ENCODE peak calls at places on chromosome 6, in six cellular contexts. N is neural crest cell, Y is GM12865, F is upper lobe of right lung, D is RWPE1, C is astrocyte of the spinal cord. V is an unnamed sample.

GRCh38 chr6:22017272-22017671 is 279.6 kb downstream of the PRL start:
- DNase-seq in C (no peak), F (no peak), N (no peak), Y (no peak), D (no peak), V (no peak)

GRCh38 chr6:12150812-12151432 is 138.8 kb downstream of the HIVEP1 start:
- DNase-seq in D (peak; percentile 47), C (no peak), Y (peak; percentile 49), N (no peak), F (peak; percentile 62), V (peak; percentile 40)

GRCh38 chr6:106546322-106547052 is 82.8 kb downstream of the RTN4IP1 start:
- DNase-seq in D (peak; percentile 75), C (peak; percentile 87), Y (no peak), F (no peak), N (no peak), V (no peak)

GRCh38 chr6:164013480-164014208 is 599.1 kb downstream of the QKI start:
- DNase-seq in C (no peak), N (no peak), D (peak; percentile 30), Y (no peak), F (no peak), V (no peak)

GRCh38 chr6:23446394-23447001 is 679.5 kb upstream of the NRSN1 start:
- DNase-seq in C (peak; percentile 72), N (peak; percentile 3), F (no peak), D (peak; percentile 6), Y (peak; percentile 24), V (no peak)

GRCh38 chr6:119669228-119669627 is 319.7 kb upstream of the MAN1A1 start:
- DNase-seq in N (no peak), D (no peak), F (no peak), Y (no peak), C (no peak), V (no peak)

GRCh38 chr6:166751051-166751595 is 124.1 kb upstream of the RPS6KA2 start:
- DNase-seq in F (no peak), C (peak; percentile 25), N (no peak), Y (peak; percentile 10), D (no peak), V (peak; percentile 21)

GRCh38 chr6:84356907-84357306 is 129.5 kb upstream of the CEP162 start:
- DNase-seq in N (no peak), C (no peak), F (no peak), D (no peak), Y (no peak), V (no peak)

GRCh38 chr6:144156334-144156733 is 6.0 kb downstream of the STX11 start:
- DNase-seq in Y (peak; percentile 33), N (no peak), C (no peak), D (no peak), F (no peak), V (no peak)

GRCh38 chr6:33205172-33206026 is 944 bp downstream of the HSD17B8 start:
- DNase-seq in Y (peak; percentile 53), F (no peak), D (peak; percentile 82), C (peak; percentile 44), N (no peak), V (no peak)

GRCh38 chr6:154805288-154805911 is 72.2 kb downstream of the SCAF8 start:
- DNase-seq in C (peak; percentile 62), N (no peak), Y (peak; percentile 60), F (no peak), D (peak; percentile 45), V (no peak)

GRCh38 chr6:45916692-45917091 is 99.0 kb downstream of the CLIC5 start:
- DNase-seq in D (no peak), N (no peak), Y (no peak), F (no peak), C (no peak), V (no peak)

GRCh38 chr6:45920819-45921511 is 94.7 kb downstream of the CLIC5 start:
- DNase-seq in F (no peak), Y (peak; percentile 81), D (no peak), C (no peak), N (no peak), V (no peak)

GRCh38 chr6:45915776-45916348 is 99.8 kb downstream of the CLIC5 start:
- DNase-seq in F (no peak), D (no peak), N (no peak), C (no peak), Y (no peak), V (no peak)

GRCh38 chr6:45921703-45922270 is 93.9 kb downstream of the CLIC5 start:
- DNase-seq in D (no peak), Y (no peak), N (no peak), F (no peak), C (peak; percentile 27), V (no peak)

GRCh38 chr6:45917439-45917838 is 98.2 kb downstream of the CLIC5 start:
- DNase-seq in C (no peak), N (no peak), F (no peak), Y (no peak), D (no peak), V (no peak)
- TF ChIP-seq CTCF in C (no peak), N (no peak), F (no peak), Y (no peak), D (no peak), V (no peak)

GRCh38 chr6:34416877-34417371 is 8.9 kb downstream of the RPS10 start:
- DNase-seq in Y (no peak), C (no peak), D (no peak), N (no peak), F (no peak), V (no peak)

GRCh38 chr6:34412643-34413214 is 13.1 kb downstream of the RPS10 start:
- DNase-seq in F (no peak), D (no peak), C (peak; percentile 12), N (no peak), Y (no peak), V (no peak)

GRCh38 chr6:34412054-34412453 is 13.8 kb downstream of the RPS10 start:
- DNase-seq in D (no peak), C (peak; percentile 15), N (no peak), F (no peak), Y (no peak), V (no peak)

GRCh38 chr6:34418367-34418766 is 7.5 kb downstream of the RPS10 start:
- DNase-seq in Y (no peak), C (no peak), N (no peak), D (no peak), F (no peak), V (no peak)

GRCh38 chr6:34414999-34415858 is 10.6 kb downstream of the RPS10 start:
- DNase-seq in N (no peak), F (no peak), Y (peak; percentile 74), D (peak; percentile 41), C (peak; percentile 78), V (peak; percentile 40)
- TF ChIP-seq CTCF in N (peak; percentile 66), F (peak; percentile 75), Y (peak; percentile 58), D (peak; percentile 58), C (peak; percentile 61), V (peak; percentile 55)

DNA sequence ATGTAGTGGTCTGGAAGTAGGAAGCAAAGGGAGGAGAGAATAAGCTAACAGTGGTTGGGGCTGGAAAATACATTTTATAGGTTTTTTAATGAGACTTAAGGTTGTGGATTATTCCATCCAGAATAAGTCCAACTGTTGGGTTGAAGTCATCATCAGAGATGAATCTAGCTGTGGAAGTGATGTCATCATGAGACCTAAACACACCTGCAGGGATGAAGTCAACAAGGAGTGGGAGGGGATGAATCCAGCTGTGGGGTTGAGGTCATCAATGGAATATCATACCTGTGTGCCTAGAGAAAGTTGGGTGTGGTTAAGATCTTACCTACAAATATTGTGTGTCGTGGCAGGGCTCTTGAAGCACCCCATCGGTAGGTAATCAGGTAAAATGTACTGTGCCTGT is 730.7 kb downstream of the RFPL4B start:
- DNase-seq in D (no peak), F (no peak), C (no peak), N (no peak), Y (no peak), V (no peak)
- TF ChIP-seq CTCF in D (no peak), F (no peak), C (no peak), N (no peak), Y (no peak), V (no peak)

GRCh38 chr6:40848868-40849524 is 190.0 kb downstream of the UNC5CL start:
- DNase-seq in Y (no peak), D (no peak), N (no peak), C (no peak), F (no peak), V (no peak)

GRCh38 chr6:40844241-40844640 is 194.8 kb downstream of the UNC5CL start:
- DNase-seq in C (no peak), F (no peak), Y (no peak), D (no peak), N (no peak), V (no peak)

GRCh38 chr6:40841721-40842120 is 197.3 kb downstream of the UNC5CL start:
- DNase-seq in C (no peak), F (no peak), D (no peak), N (no peak), Y (no peak), V (no peak)

GRCh38 chr6:40848038-40848437 is 191.0 kb downstream of the UNC5CL start:
- DNase-seq in N (no peak), C (no peak), D (peak; percentile 3), F (no peak), Y (no peak), V (no peak)

DNA sequence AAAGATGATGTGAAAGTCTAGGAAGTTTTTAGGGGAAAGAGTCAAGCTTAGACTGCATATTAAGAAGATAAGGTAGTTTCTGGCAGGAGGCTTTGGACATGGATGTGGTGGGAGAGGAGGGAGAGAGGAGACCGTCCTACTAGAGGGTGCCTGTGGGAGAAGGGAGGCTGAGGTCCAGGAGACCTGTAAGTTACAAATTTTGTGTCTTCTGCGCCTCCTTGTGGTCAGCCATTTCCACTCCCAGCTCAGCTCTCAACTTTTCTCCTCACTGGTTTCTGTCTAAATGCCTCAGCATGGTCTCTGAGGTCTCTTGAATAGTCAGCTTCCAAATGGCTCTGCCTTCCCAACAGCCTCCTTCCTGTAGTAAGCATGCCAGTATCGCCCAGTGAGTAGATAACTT is 193.4 kb downstream of the UNC5CL start:
- DNase-seq in Y (peak; percentile 50), C (peak; percentile 35), N (peak; percentile 57), D (peak; percentile 24), F (no peak), V (no peak)
- TF ChIP-seq CTCF in Y (peak; percentile 68), C (peak; percentile 72), N (peak; percentile 71), D (no peak), F (peak; percentile 50), V (peak; percentile 35)

GRCh38 chr6:90508753-90509152 is 78.1 kb downstream of the MAP3K7 start:
- DNase-seq in N (no peak), D (no peak), F (no peak), C (no peak), Y (no peak), V (no peak)
- TF ChIP-seq CTCF in N (no peak), D (no peak), F (no peak), C (no peak), Y (no peak), V (no peak)

DNA sequence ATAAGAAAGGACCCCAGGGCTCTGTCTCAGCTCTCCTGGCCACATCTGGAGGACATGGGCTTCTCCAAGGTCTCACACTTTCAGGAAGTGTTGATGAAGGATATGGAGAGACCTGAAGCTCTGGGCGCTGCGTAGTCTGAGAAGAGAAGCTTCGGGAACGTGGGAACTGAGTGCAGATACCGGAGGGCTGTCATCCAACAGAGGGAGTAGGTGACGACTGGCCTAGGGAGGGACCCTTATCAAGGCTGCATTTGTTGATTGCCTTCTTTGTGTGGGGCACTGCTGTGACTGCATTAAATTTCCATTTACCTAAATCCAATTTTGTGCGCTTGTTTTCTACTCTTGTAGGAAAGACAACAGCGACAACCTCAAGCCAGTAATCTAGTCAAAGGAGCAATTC is 63.4 kb downstream of the PLG start:
- DNase-seq in F (no peak), D (no peak), C (no peak), N (no peak), Y (no peak), V (no peak)
- TF ChIP-seq CTCF in F (no peak), D (no peak), C (no peak), N (no peak), Y (no peak), V (no peak)

V was measured in CD8-positive, alpha-beta T cell.